ENCODE peak calls at places on chromosome 22, in five cellular contexts. J, G, O, B and K are unnamed samples.

GRCh38 chr22:32336185-32336603 is 21.5 kb upstream of the RFPL3 start:
- DNase-seq in G (no peak), O (no peak), J (no peak), B (no peak), K (no peak)

GRCh38 chr22:48444320-48445112 is 1383.2 kb downstream of the BRD1 start:
- DNase-seq in G (no peak), O (peak), J (no peak), B (no peak), K (no peak)

GRCh38 chr22:40714514-40714966 is 35.3 kb downstream of the MCHR1 start:
- DNase-seq in J (peak), B (no peak), O (no peak), G (no peak), K (no peak)

GRCh38 chr22:45251828-45252227 is 11.1 kb upstream of the KIAA0930 start:
- DNase-seq in B (no peak), J (no peak), O (no peak), G (no peak), K (no peak)

GRCh38 chr22:37229805-37230672 is 14.0 kb downstream of the RAC2 start:
- DNase-seq in O (peak), B (peak), G (peak), J (peak), K (no peak)

GRCh38 chr22:38751066-38751421 is 4.8 kb downstream of the SUN2 start:
- DNase-seq in O (no peak), G (no peak), B (no peak), J (no peak), K (no peak)

GRCh38 chr22:50529416-50530279 is at the start of gene TYMP:
- DNase-seq in G (no peak), O (peak), J (no peak), B (peak), K (peak)

GRCh38 chr22:39091136-39092081 is 5.6 kb upstream of the APOBEC3H start:
- DNase-seq in O (no peak), J (no peak), G (no peak), B (no peak), K (no peak)

GRCh38 chr22:38222797-38223119 is 21.0 kb downstream of the MAFF start:
- DNase-seq in J (no peak), O (no peak), G (no peak), B (no peak), K (no peak)

GRCh38 chr22:49738006-49738405 is 89.7 kb downstream of the BRD1 start:
- DNase-seq in J (no peak), B (no peak), O (no peak), G (no peak), K (no peak)

GRCh38 chr22:40637181-40638150 is 947 bp upstream of the MRTFA start:
- DNase-seq in J (no peak), O (peak), B (no peak), G (peak), K (peak)

GRCh38 chr22:43726296-43726695 is 85.8 kb downstream of the EFCAB6 start:
- DNase-seq in O (no peak), B (no peak), J (no peak), G (no peak), K (no peak)

GRCh38 chr22:44667829-44668189 is 34.2 kb upstream of the PRR5 start:
- DNase-seq in G (peak), J (no peak), O (peak), B (peak), K (no peak)

GRCh38 chr22:45263790-45264269 is 20.9 kb upstream of the UPK3A start:
- DNase-seq in O (peak), G (no peak), J (peak), B (no peak), K (no peak)

GRCh38 chr22:43014062-43014875 is 680 bp downstream of the PACSIN2 start:
- DNase-seq in O (peak), B (peak), J (no peak), G (no peak), K (peak)

GRCh38 chr22:39089928-39090327 is 7.1 kb upstream of the APOBEC3H start:
- DNase-seq in J (no peak), B (no peak), O (no peak), G (no peak), K (no peak)

GRCh38 chr22:41333806-41334205 is 32.5 kb downstream of the ZC3H7B start:
- DNase-seq in O (no peak), G (no peak), B (no peak), J (no peak), K (no peak)

GRCh38 chr22:27994481-27995331 is 75.7 kb upstream of the PITPNB start:
- DNase-seq in G (no peak), B (no peak), J (no peak), O (peak), K (peak)

GRCh38 chr22:43941449-43941848 is 13.8 kb upstream of the SAMM50 start:
- DNase-seq in J (no peak), B (no peak), O (no peak), G (no peak), K (no peak)

GRCh38 chr22:32615874-32616564 is 141.4 kb downstream of the FBXO7 start:
- DNase-seq in B (no peak), O (no peak), G (no peak), J (no peak), K (no peak)

GRCh38 chr22:50293441-50294318 is 13.8 kb downstream of the PLXNB2 start:
- DNase-seq in B (no peak), G (no peak), J (peak), O (peak), K (no peak)

GRCh38 chr22:41197808-41198585 is 7.1 kb upstream of the L3MBTL2 start:
- DNase-seq in O (peak), B (no peak), G (no peak), J (no peak), K (no peak)

GRCh38 chr22:41445171-41446056 is 1.2 kb downstream of the TOB2 start:
- DNase-seq in O (peak), G (no peak), J (no peak), B (peak), K (no peak)

GRCh38 chr22:21849489-21849888 is 18.0 kb downstream of the MAPK1 start:
- DNase-seq in G (no peak), O (no peak), J (no peak), B (no peak), K (no peak)
- H3K27ac ChIP-seq in G (no peak), O (peak), J (no peak), B (no peak), K (no peak)

GRCh38 chr22:33895444-33895843 is 24.8 kb downstream of the LARGE1 start:
- DNase-seq in J (no peak), B (no peak), G (no peak), O (no peak), K (no peak)

GRCh38 chr22:33896801-33897620 is 23.3 kb downstream of the LARGE1 start:
- DNase-seq in G (no peak), J (no peak), B (no peak), O (no peak), K (no peak)

GRCh38 chr22:33896154-33896800 is 24.0 kb downstream of the LARGE1 start:
- DNase-seq in O (no peak), B (no peak), G (no peak), J (no peak), K (no peak)

GRCh38 chr22:33897621-33897910 is 22.7 kb downstream of the LARGE1 start:
- DNase-seq in O (no peak), B (no peak), J (no peak), G (no peak), K (no peak)

GRCh38 chr22:33898121-33898520 is 22.2 kb downstream of the LARGE1 start:
- DNase-seq in J (no peak), G (no peak), O (no peak), B (no peak), K (no peak)
- H3K27ac ChIP-seq in J (no peak), G (no peak), O (no peak), B (no peak), K (no peak)

GRCh38 chr22:26846645-26847044 is 189.3 kb downstream of the MIAT start:
- DNase-seq in B (no peak), J (peak), G (no peak), O (no peak), K (no peak)
- H3K27ac ChIP-seq in B (no peak), J (peak), G (no peak), O (no peak), K (no peak)

DNA sequence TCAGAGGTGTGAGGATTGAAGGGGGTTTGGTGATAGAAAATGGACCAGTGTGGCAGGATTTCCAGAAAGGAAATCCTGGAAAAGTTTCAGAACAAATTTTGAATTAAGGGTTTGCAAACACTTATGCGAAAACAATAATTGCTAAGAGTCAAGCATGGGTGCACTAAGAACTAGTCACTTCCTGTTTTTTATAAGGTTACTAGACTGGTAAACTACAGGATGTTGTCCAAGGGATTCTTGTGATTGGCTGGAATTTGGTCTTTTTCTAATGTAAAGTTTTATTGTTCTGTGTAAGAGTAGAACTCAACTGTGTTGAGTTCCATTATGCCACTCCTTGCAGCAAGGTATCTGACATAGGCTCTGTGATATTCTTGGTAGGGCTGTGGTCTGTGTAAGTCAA is 54.1 kb downstream of the LIF start:
- DNase-seq in G (no peak), J (no peak), O (no peak), B (no peak), K (no peak)
- H3K27ac ChIP-seq in G (no peak), J (no peak), O (no peak), B (no peak), K (no peak)

GRCh38 chr22:46546466-46547178 is 9.2 kb upstream of the CELSR1 start:
- DNase-seq in J (peak), G (no peak), B (no peak), O (peak), K (peak)

GRCh38 chr22:46547179-46547882 is 9.9 kb upstream of the CELSR1 start:
- DNase-seq in O (peak), J (peak), G (no peak), B (no peak), K (no peak)

GRCh38 chr22:46549565-46549840 is 12.1 kb upstream of the CELSR1 start:
- DNase-seq in J (no peak), B (no peak), O (peak), G (no peak), K (no peak)

GRCh38 chr22:46549971-46550641 is 12.7 kb upstream of the CELSR1 start:
- DNase-seq in B (no peak), J (no peak), O (peak), G (no peak), K (no peak)

GRCh38 chr22:46547883-46548244 is 10.4 kb upstream of the CELSR1 start:
- DNase-seq in G (no peak), J (peak), B (no peak), O (peak), K (peak)
- H3K27ac ChIP-seq in G (no peak), J (peak), B (no peak), O (peak), K (peak)